ENCODE peak calls at places on chromosome 11, in ten cellular contexts. T is bronchial epithelial cell, J is esophagus squamous epithelium, V is tibial artery, O is ovary, W is left lung, Y is fibroblast of mammary gland, Q is omental fat pad, F is AG10803, R is AG09309. C is an unnamed sample.

GRCh38 chr11:18522388-18522787 is 4.4 kb downstream of the TSG101 start:
- DNase-seq in T (peak; percentile 20), J (no peak), V (no peak), O (no peak), W (no peak), Y (peak; percentile 36), Q (no peak), F (peak; percentile 3), R (no peak), C (no peak)

GRCh38 chr11:40240284-40240683 is 1219.2 kb downstream of the LRRC4C start:
- DNase-seq in T (no peak), J (no peak), V (no peak), O (no peak), W (no peak), Y (no peak), Q (no peak), F (no peak), R (no peak), C (no peak)

GRCh38 chr11:72091292-72091691 is 10.6 kb downstream of the LRRC51 start:
- DNase-seq in T (peak; percentile 56), J (no peak), V (peak; percentile 81), O (peak; percentile 70), W (peak; percentile 78), Y (peak; percentile 70), Q (peak; percentile 69), F (peak; percentile 66), R (no peak), C (peak; percentile 58)

GRCh38 chr11:78560066-78560597 is 14.5 kb downstream of the NARS2 start:
- DNase-seq in T (no peak), J (no peak), V (no peak), O (no peak), W (no peak), Y (no peak), Q (no peak), F (no peak), R (no peak), C (no peak)

GRCh38 chr11:77823775-77824174 is 2.8 kb downstream of the AAMDC start:
- DNase-seq in T (peak; percentile 3), J (no peak), V (no peak), O (no peak), W (no peak), Y (peak; percentile 47), Q (no peak), F (peak; percentile 54), R (no peak), C (no peak)

GRCh38 chr11:16767957-16768356 is 29.5 kb downstream of the C11orf58 start:
- DNase-seq in T (no peak), J (no peak), V (no peak), O (no peak), W (no peak), Y (no peak), Q (no peak), F (no peak), R (no peak), C (no peak)

GRCh38 chr11:23620617-23621016 is 760.3 kb upstream of the CCDC179 start:
- DNase-seq in T (no peak), J (no peak), V (no peak), O (no peak), W (no peak), Y (peak; percentile 1), Q (no peak), F (no peak), R (no peak), C (no peak)

GRCh38 chr11:65663634-65664200 is 1.0 kb upstream of the RELA start:
- DNase-seq in T (peak; percentile 31), J (no peak), V (peak; percentile 87), O (peak; percentile 80), W (peak; percentile 68), Y (peak; percentile 78), Q (no peak), F (peak; percentile 86), R (peak; percentile 57), C (no peak)

GRCh38 chr11:104602643-104603042 is 295.6 kb downstream of the CASP12 start:
- DNase-seq in T (peak; percentile 18), J (no peak), V (no peak), O (no peak), W (no peak), Y (no peak), Q (no peak), F (no peak), R (no peak), C (no peak)

GRCh38 chr11:67276821-67277230 is 10.6 kb downstream of the GRK2 start:
- DNase-seq in T (no peak), J (no peak), V (peak; percentile 70), O (peak; percentile 51), W (peak; percentile 69), Y (peak; percentile 67), Q (no peak), F (peak; percentile 52), R (no peak), C (no peak)

GRCh38 chr11:73579641-73580434 is 18.1 kb downstream of the FAM168A start:
- DNase-seq in T (no peak), J (no peak), V (no peak), O (no peak), W (no peak), Y (no peak), Q (no peak), F (peak; percentile 37), R (no peak), C (no peak)

GRCh38 chr11:72321381-72321996 is 77.5 kb upstream of the PHOX2A start:
- DNase-seq in T (peak; percentile 75), J (no peak), V (no peak), O (no peak), W (no peak), Y (peak; percentile 77), Q (no peak), F (peak; percentile 6), R (no peak), C (no peak)

GRCh38 chr11:46747150-46747549 is 28.1 kb downstream of the F2 start:
- DNase-seq in T (no peak), J (no peak), V (no peak), O (no peak), W (no peak), Y (no peak), Q (no peak), F (no peak), R (no peak), C (no peak)

GRCh38 chr11:132607575-132607974 is 924.7 kb downstream of the OPCML start:
- DNase-seq in T (no peak), J (no peak), V (no peak), O (no peak), W (no peak), Y (no peak), Q (no peak), F (no peak), R (no peak), C (no peak)
- TF ChIP-seq CTCF in T (no peak), J (no peak), V (no peak), O (no peak), W (no peak), Y (no peak), Q (no peak), F (no peak), R (no peak), C (no peak)

GRCh38 chr11:132992838-132993680 is 539.2 kb downstream of the OPCML start:
- DNase-seq in T (no peak), J (no peak), V (no peak), O (no peak), W (no peak), Y (no peak), Q (no peak), F (peak; percentile 23), R (no peak), C (no peak)
- TF ChIP-seq CTCF in T (no peak), J (no peak), V (no peak), O (no peak), W (no peak), Y (no peak), Q (no peak), F (peak; percentile 54), R (peak; percentile 32), C (no peak)

GRCh38 chr11:132910016-132910760 is 622.1 kb downstream of the OPCML start:
- DNase-seq in T (no peak), J (no peak), V (no peak), O (no peak), W (no peak), Y (no peak), Q (no peak), F (no peak), R (no peak), C (no peak)

GRCh38 chr11:132913886-132914285 is 618.4 kb downstream of the OPCML start:
- DNase-seq in T (no peak), J (no peak), V (no peak), O (no peak), W (no peak), Y (no peak), Q (no peak), F (no peak), R (no peak), C (no peak)

GRCh38 chr11:132913295-132913694 is 619.0 kb downstream of the OPCML start:
- DNase-seq in T (peak; percentile 17), J (no peak), V (no peak), O (no peak), W (no peak), Y (no peak), Q (no peak), F (no peak), R (no peak), C (no peak)

GRCh38 chr11:132909016-132909606 is 623.2 kb downstream of the OPCML start:
- DNase-seq in T (no peak), J (no peak), V (no peak), O (no peak), W (no peak), Y (no peak), Q (no peak), F (no peak), R (no peak), C (no peak)

DNA sequence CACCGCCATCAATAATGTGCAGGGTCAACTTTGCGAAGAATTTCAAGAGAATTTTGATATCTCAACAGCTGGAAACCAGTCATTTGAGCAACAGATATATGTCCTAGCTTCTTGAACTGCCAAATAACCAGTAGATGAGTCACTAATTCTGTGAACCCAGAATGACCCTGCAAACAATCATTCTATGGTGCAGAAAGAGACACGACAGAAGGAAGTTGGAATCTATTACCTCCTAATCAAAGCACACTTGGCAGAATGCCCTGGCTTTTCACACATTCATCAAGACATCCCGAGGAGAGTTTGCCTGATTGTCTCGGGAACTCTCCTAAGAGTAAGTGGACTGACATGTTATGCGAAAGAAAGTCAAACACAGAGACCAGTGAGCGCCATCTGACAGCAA is 621.1 kb downstream of the OPCML start:
- DNase-seq in T (peak; percentile 77), J (no peak), V (no peak), O (no peak), W (no peak), Y (no peak), Q (no peak), F (peak; percentile 72), R (no peak), C (no peak)
- TF ChIP-seq CTCF in T (no peak), J (no peak), V (no peak), O (no peak), W (no peak), Y (no peak), Q (no peak), F (no peak), R (no peak), C (no peak)

DNA sequence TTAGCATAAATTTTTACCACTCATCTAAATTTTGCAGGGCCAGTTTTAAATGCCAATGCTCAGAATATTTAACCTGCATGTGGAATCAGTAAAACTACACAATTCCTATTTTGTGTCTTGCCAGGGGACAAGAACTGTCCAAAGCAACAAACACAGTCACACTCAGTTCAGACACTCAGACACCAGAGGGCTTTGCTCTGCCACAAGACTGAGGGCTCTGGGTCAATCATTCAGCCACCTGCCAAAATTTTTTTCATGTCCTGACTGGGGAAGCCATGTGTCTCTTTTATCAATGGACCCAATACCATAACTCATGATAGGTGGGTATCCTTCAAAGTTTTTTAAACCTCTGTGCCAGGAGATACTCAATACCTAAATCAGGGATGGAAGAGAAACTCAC is 304.0 kb upstream of the ANO3 start:
- DNase-seq in T (no peak), J (no peak), V (no peak), O (no peak), W (no peak), Y (no peak), Q (no peak), F (no peak), R (no peak), C (no peak)
- TF ChIP-seq CTCF in T (no peak), J (no peak), V (no peak), O (no peak), W (no peak), Y (no peak), Q (no peak), F (no peak), R (no peak), C (no peak)